ENCODE peak calls at places on chromosomes 16 and 17, in six cellular contexts. One of them, this sample, is unnamed.

GRCh38 chr17:78117027-78117981 is 11.3 kb downstream of the TMC6 start:
- DNase-seq in activated gamma-delta T cell treated with anti-CD3 and anti-CD28 coated beads, Interleukin-2, amount 50 U/mL, for 16 hours: no peak
- DNase-seq in central memory CD4-positive, alpha-beta T cell: no peak
- DNase-seq in stimulated activated CD8-positive, alpha-beta memory T cell treated with anti-CD3 and anti-CD28 coated beads, Interleukin-7, amount 100 ng/mL, for 24 hours: no peak
- DNase-seq in choroid plexus epithelial cell: no peak
- DNase-seq in SHP77: peak
- DNase-seq in this sample: no peak

GRCh38 chr16:71859751-71860521 is 14.2 kb downstream of the ATXN1L start:
- DNase-seq in activated gamma-delta T cell treated with anti-CD3 and anti-CD28 coated beads, Interleukin-2, amount 50 U/mL, for 16 hours: no peak
- DNase-seq in SHP77: no peak
- DNase-seq in stimulated activated CD8-positive, alpha-beta memory T cell treated with anti-CD3 and anti-CD28 coated beads, Interleukin-7, amount 100 ng/mL, for 24 hours: no peak
- DNase-seq in central memory CD4-positive, alpha-beta T cell: no peak
- DNase-seq in choroid plexus epithelial cell: no peak
- DNase-seq in this sample: no peak

GRCh38 chr17:73547790-73548189 is 96.5 kb downstream of the SDK2 start:
- DNase-seq in stimulated activated CD8-positive, alpha-beta memory T cell treated with anti-CD3 and anti-CD28 coated beads, Interleukin-7, amount 100 ng/mL, for 24 hours: no peak
- DNase-seq in choroid plexus epithelial cell: no peak
- DNase-seq in central memory CD4-positive, alpha-beta T cell: no peak
- DNase-seq in activated gamma-delta T cell treated with anti-CD3 and anti-CD28 coated beads, Interleukin-2, amount 50 U/mL, for 16 hours: no peak
- DNase-seq in SHP77: no peak
- DNase-seq in this sample: no peak

GRCh38 chr16:3716831-3717234 is 491 bp downstream of the TRAP1 start:
- DNase-seq in activated gamma-delta T cell treated with anti-CD3 and anti-CD28 coated beads, Interleukin-2, amount 50 U/mL, for 16 hours: no peak
- DNase-seq in choroid plexus epithelial cell: peak
- DNase-seq in stimulated activated CD8-positive, alpha-beta memory T cell treated with anti-CD3 and anti-CD28 coated beads, Interleukin-7, amount 100 ng/mL, for 24 hours: peak
- DNase-seq in SHP77: peak
- DNase-seq in central memory CD4-positive, alpha-beta T cell: no peak
- DNase-seq in this sample: no peak

GRCh38 chr17:74992223-74992622 is 4.8 kb downstream of the CDR2L start:
- DNase-seq in central memory CD4-positive, alpha-beta T cell: no peak
- DNase-seq in choroid plexus epithelial cell: no peak
- DNase-seq in stimulated activated CD8-positive, alpha-beta memory T cell treated with anti-CD3 and anti-CD28 coated beads, Interleukin-7, amount 100 ng/mL, for 24 hours: no peak
- DNase-seq in activated gamma-delta T cell treated with anti-CD3 and anti-CD28 coated beads, Interleukin-2, amount 50 U/mL, for 16 hours: no peak
- DNase-seq in SHP77: no peak
- DNase-seq in this sample: no peak

GRCh38 chr16:86219655-86220445 is 290.5 kb upstream of the FOXF1 start:
- DNase-seq in stimulated activated CD8-positive, alpha-beta memory T cell treated with anti-CD3 and anti-CD28 coated beads, Interleukin-7, amount 100 ng/mL, for 24 hours: no peak
- DNase-seq in central memory CD4-positive, alpha-beta T cell: no peak
- DNase-seq in activated gamma-delta T cell treated with anti-CD3 and anti-CD28 coated beads, Interleukin-2, amount 50 U/mL, for 16 hours: no peak
- DNase-seq in SHP77: no peak
- DNase-seq in choroid plexus epithelial cell: no peak
- DNase-seq in this sample: no peak

GRCh38 chr17:37752482-37752881 is 7.6 kb upstream of the HNF1B start:
- DNase-seq in central memory CD4-positive, alpha-beta T cell: no peak
- DNase-seq in choroid plexus epithelial cell: no peak
- DNase-seq in activated gamma-delta T cell treated with anti-CD3 and anti-CD28 coated beads, Interleukin-2, amount 50 U/mL, for 16 hours: no peak
- DNase-seq in stimulated activated CD8-positive, alpha-beta memory T cell treated with anti-CD3 and anti-CD28 coated beads, Interleukin-7, amount 100 ng/mL, for 24 hours: no peak
- DNase-seq in SHP77: no peak
- DNase-seq in this sample: no peak

GRCh38 chr16:83979456-83979855 is 11.4 kb downstream of the NECAB2 start:
- DNase-seq in central memory CD4-positive, alpha-beta T cell: no peak
- DNase-seq in activated gamma-delta T cell treated with anti-CD3 and anti-CD28 coated beads, Interleukin-2, amount 50 U/mL, for 16 hours: no peak
- DNase-seq in choroid plexus epithelial cell: no peak
- DNase-seq in SHP77: no peak
- DNase-seq in stimulated activated CD8-positive, alpha-beta memory T cell treated with anti-CD3 and anti-CD28 coated beads, Interleukin-7, amount 100 ng/mL, for 24 hours: no peak
- DNase-seq in this sample: no peak

GRCh38 chr17:83083368-83084201 is 4.2 kb downstream of the METRNL start:
- DNase-seq in SHP77: no peak
- DNase-seq in stimulated activated CD8-positive, alpha-beta memory T cell treated with anti-CD3 and anti-CD28 coated beads, Interleukin-7, amount 100 ng/mL, for 24 hours: peak
- DNase-seq in activated gamma-delta T cell treated with anti-CD3 and anti-CD28 coated beads, Interleukin-2, amount 50 U/mL, for 16 hours: peak
- DNase-seq in choroid plexus epithelial cell: peak
- DNase-seq in central memory CD4-positive, alpha-beta T cell: peak
- DNase-seq in this sample: peak

GRCh38 chr17:48215583-48216139 is 108.1 kb downstream of the SNX11 start:
- DNase-seq in activated gamma-delta T cell treated with anti-CD3 and anti-CD28 coated beads, Interleukin-2, amount 50 U/mL, for 16 hours: no peak
- DNase-seq in central memory CD4-positive, alpha-beta T cell: no peak
- DNase-seq in SHP77: peak
- DNase-seq in choroid plexus epithelial cell: peak
- DNase-seq in stimulated activated CD8-positive, alpha-beta memory T cell treated with anti-CD3 and anti-CD28 coated beads, Interleukin-7, amount 100 ng/mL, for 24 hours: no peak
- DNase-seq in this sample: no peak

GRCh38 chr17:49334744-49335512 is 27.1 kb downstream of the ZNF652 start:
- DNase-seq in central memory CD4-positive, alpha-beta T cell: no peak
- DNase-seq in activated gamma-delta T cell treated with anti-CD3 and anti-CD28 coated beads, Interleukin-2, amount 50 U/mL, for 16 hours: no peak
- DNase-seq in stimulated activated CD8-positive, alpha-beta memory T cell treated with anti-CD3 and anti-CD28 coated beads, Interleukin-7, amount 100 ng/mL, for 24 hours: no peak
- DNase-seq in choroid plexus epithelial cell: no peak
- DNase-seq in SHP77: no peak
- DNase-seq in this sample: no peak

GRCh38 chr17:19242926-19243325 is 5.8 kb downstream of the EPN2 start:
- DNase-seq in central memory CD4-positive, alpha-beta T cell: no peak
- DNase-seq in activated gamma-delta T cell treated with anti-CD3 and anti-CD28 coated beads, Interleukin-2, amount 50 U/mL, for 16 hours: no peak
- DNase-seq in stimulated activated CD8-positive, alpha-beta memory T cell treated with anti-CD3 and anti-CD28 coated beads, Interleukin-7, amount 100 ng/mL, for 24 hours: no peak
- DNase-seq in choroid plexus epithelial cell: no peak
- DNase-seq in SHP77: no peak
- DNase-seq in this sample: no peak

GRCh38 chr17:67818110-67819002 is 6.9 kb upstream of the BPTF start:
- DNase-seq in SHP77: no peak
- DNase-seq in stimulated activated CD8-positive, alpha-beta memory T cell treated with anti-CD3 and anti-CD28 coated beads, Interleukin-7, amount 100 ng/mL, for 24 hours: no peak
- DNase-seq in choroid plexus epithelial cell: no peak
- DNase-seq in central memory CD4-positive, alpha-beta T cell: no peak
- DNase-seq in activated gamma-delta T cell treated with anti-CD3 and anti-CD28 coated beads, Interleukin-2, amount 50 U/mL, for 16 hours: no peak
- DNase-seq in this sample: no peak

GRCh38 chr17:39926135-39926587 is 1.2 kb downstream of the ORMDL3 start:
- DNase-seq in central memory CD4-positive, alpha-beta T cell: no peak
- DNase-seq in activated gamma-delta T cell treated with anti-CD3 and anti-CD28 coated beads, Interleukin-2, amount 50 U/mL, for 16 hours: peak
- DNase-seq in choroid plexus epithelial cell: no peak
- DNase-seq in stimulated activated CD8-positive, alpha-beta memory T cell treated with anti-CD3 and anti-CD28 coated beads, Interleukin-7, amount 100 ng/mL, for 24 hours: no peak
- DNase-seq in SHP77: no peak
- DNase-seq in this sample: no peak

GRCh38 chr16:78291642-78292041 is 192.2 kb downstream of the WWOX start:
- DNase-seq in choroid plexus epithelial cell: no peak
- DNase-seq in stimulated activated CD8-positive, alpha-beta memory T cell treated with anti-CD3 and anti-CD28 coated beads, Interleukin-7, amount 100 ng/mL, for 24 hours: no peak
- DNase-seq in SHP77: no peak
- DNase-seq in central memory CD4-positive, alpha-beta T cell: no peak
- DNase-seq in activated gamma-delta T cell treated with anti-CD3 and anti-CD28 coated beads, Interleukin-2, amount 50 U/mL, for 16 hours: no peak
- DNase-seq in this sample: no peak

GRCh38 chr16:12320298-12320706 is 343.8 kb downstream of the SNX29 start:
- DNase-seq in central memory CD4-positive, alpha-beta T cell: no peak
- DNase-seq in SHP77: peak
- DNase-seq in stimulated activated CD8-positive, alpha-beta memory T cell treated with anti-CD3 and anti-CD28 coated beads, Interleukin-7, amount 100 ng/mL, for 24 hours: no peak
- DNase-seq in activated gamma-delta T cell treated with anti-CD3 and anti-CD28 coated beads, Interleukin-2, amount 50 U/mL, for 16 hours: no peak
- DNase-seq in choroid plexus epithelial cell: peak
- DNase-seq in this sample: no peak

GRCh38 chr16:67149276-67150057 is 1.3 kb downstream of the B3GNT9 start:
- DNase-seq in activated gamma-delta T cell treated with anti-CD3 and anti-CD28 coated beads, Interleukin-2, amount 50 U/mL, for 16 hours: no peak
- DNase-seq in central memory CD4-positive, alpha-beta T cell: no peak
- DNase-seq in SHP77: no peak
- DNase-seq in stimulated activated CD8-positive, alpha-beta memory T cell treated with anti-CD3 and anti-CD28 coated beads, Interleukin-7, amount 100 ng/mL, for 24 hours: no peak
- DNase-seq in choroid plexus epithelial cell: no peak
- DNase-seq in this sample: no peak

GRCh38 chr16:88538366-88539060 is 31.7 kb upstream of the ZC3H18 start:
- DNase-seq in stimulated activated CD8-positive, alpha-beta memory T cell treated with anti-CD3 and anti-CD28 coated beads, Interleukin-7, amount 100 ng/mL, for 24 hours: no peak
- DNase-seq in SHP77: no peak
- DNase-seq in activated gamma-delta T cell treated with anti-CD3 and anti-CD28 coated beads, Interleukin-2, amount 50 U/mL, for 16 hours: no peak
- DNase-seq in choroid plexus epithelial cell: no peak
- DNase-seq in central memory CD4-positive, alpha-beta T cell: no peak
- DNase-seq in this sample: no peak

GRCh38 chr16:30028438-30029093 is 2.5 kb downstream of the TLCD3B start:
- DNase-seq in stimulated activated CD8-positive, alpha-beta memory T cell treated with anti-CD3 and anti-CD28 coated beads, Interleukin-7, amount 100 ng/mL, for 24 hours: no peak
- DNase-seq in activated gamma-delta T cell treated with anti-CD3 and anti-CD28 coated beads, Interleukin-2, amount 50 U/mL, for 16 hours: no peak
- DNase-seq in choroid plexus epithelial cell: no peak
- DNase-seq in SHP77: no peak
- DNase-seq in central memory CD4-positive, alpha-beta T cell: no peak
- DNase-seq in this sample: no peak

This sample was measured in CD4-positive, alpha-beta memory T cell.